ENCODE peak calls at places on chromosomes 12 and 14, in ten cellular contexts. B is IMR-90; D is hepatocyte; T is H9; Y is brain microvascular endothelial cell; C is CD4-positive, alpha-beta T cell; E is heart right ventricle; P is lung; N is A549; X is Peyer's patch. A is an unnamed sample.
A peak's percentile ranks its signal among the peaks of the same experiment; 100 is the strongest.

GRCh38 chr12:132118876-132119275 is 25.2 kb downstream of the DDX51 start:
- DNase-seq in C (no peak), D (no peak), N (no peak), T (peak; percentile 68), Y (no peak), E (no peak), X (no peak), P (no peak), B (no peak), A (no peak)

GRCh38 chr12:52371716-52372115 is 4.4 kb upstream of the KRT85 start:
- DNase-seq in P (no peak), N (no peak), B (no peak), T (no peak), C (no peak), E (no peak), Y (no peak), X (no peak), D (no peak), A (no peak)

GRCh38 chr12:95611676-95612309 is 60.5 kb upstream of the USP44 start:
- DNase-seq in X (no peak), N (no peak), T (no peak), D (peak; percentile 59), Y (no peak), P (no peak), E (no peak), B (peak; percentile 74), C (no peak), A (no peak)

GRCh38 chr12:79006306-79006705 is 141.7 kb downstream of the SYT1 start:
- DNase-seq in X (no peak), D (no peak), B (peak; percentile 21), Y (peak; percentile 2), T (no peak), N (no peak), P (no peak), C (no peak), E (no peak), A (no peak)

GRCh38 chr12:80472912-80473500 is 29.0 kb downstream of the PTPRQ start:
- DNase-seq in Y (peak; percentile 76), T (no peak), E (no peak), P (no peak), N (peak; percentile 7), C (no peak), X (no peak), B (peak; percentile 81), D (peak; percentile 63), A (peak; percentile 16)

GRCh38 chr12:24044973-24045703 is 95.7 kb upstream of the SOX5 start:
- DNase-seq in T (no peak), C (no peak), N (no peak), E (no peak), P (no peak), B (no peak), Y (no peak), D (peak; percentile 57), X (no peak), A (no peak)

GRCh38 chr12:7935464-7935772 is 569 bp downstream of the SLC2A3 start:
- DNase-seq in E (no peak), X (no peak), B (no peak), C (no peak), N (no peak), D (no peak), T (no peak), Y (no peak), P (no peak), A (no peak)

GRCh38 chr14:88323086-88323519 is at the start of gene KCNK10:
- DNase-seq in E (no peak), B (no peak), Y (no peak), C (no peak), T (peak; percentile 36), N (no peak), P (no peak), X (no peak), D (no peak), A (no peak)

GRCh38 chr14:76351941-76352340 is 24.0 kb upstream of the ESRRB start:
- DNase-seq in T (no peak), D (no peak), P (no peak), B (no peak), N (no peak), Y (no peak), X (no peak), E (no peak), C (no peak), A (no peak)

GRCh38 chr12:2897418-2897817 is 6.7 kb downstream of the TULP3 start:
- DNase-seq in B (no peak), D (no peak), X (no peak), T (no peak), Y (no peak), P (no peak), N (no peak), E (no peak), C (no peak), A (no peak)

GRCh38 chr12:42705863-42706262 is 116.3 kb upstream of the PRICKLE1 start:
- DNase-seq in Y (peak; percentile 84), N (no peak), P (peak; percentile 45), B (peak; percentile 95), T (no peak), E (peak; percentile 57), C (no peak), D (peak; percentile 48), X (no peak), A (no peak)

DNA sequence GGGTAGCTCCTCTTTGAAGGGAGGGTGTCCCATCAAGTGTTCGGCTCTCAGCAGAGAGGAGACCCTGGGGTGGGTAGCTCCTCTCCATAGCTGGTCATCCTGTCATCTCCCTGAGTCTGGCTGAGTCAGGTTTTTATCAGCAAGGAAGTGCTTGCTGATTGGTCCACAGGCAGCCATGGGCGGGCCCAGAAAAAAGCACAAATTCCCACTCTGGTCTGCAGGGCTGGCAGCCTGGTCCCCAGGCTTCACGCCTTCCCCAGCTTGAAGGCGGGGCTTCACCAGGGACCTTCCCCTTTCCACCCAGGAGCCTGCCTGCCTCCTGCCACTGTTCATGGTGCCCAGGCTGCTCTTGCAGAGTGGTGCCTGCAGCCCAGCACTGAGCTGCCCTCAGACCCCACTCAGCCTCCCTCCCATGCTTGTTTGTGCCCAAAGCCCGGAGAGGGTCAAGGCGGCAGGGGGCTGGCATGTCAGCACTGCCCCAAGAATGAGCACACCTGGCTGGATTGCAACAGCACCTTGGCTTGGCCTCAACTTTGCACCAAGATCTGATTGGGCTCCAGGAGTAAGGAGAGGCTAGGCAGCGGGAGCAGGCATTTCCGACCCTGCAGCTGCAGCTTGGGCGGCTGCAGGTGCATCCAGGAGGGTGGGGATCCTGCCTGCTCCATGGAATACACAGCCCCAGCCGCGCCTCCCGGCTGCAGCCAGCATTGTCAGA is 21.9 kb upstream of the WDR89 start:
- DNase-seq in Y (no peak), E (no peak), P (no peak), X (peak; percentile 59), D (no peak), N (no peak), B (no peak), T (no peak), C (no peak), A (no peak)
- H3K27ac ChIP-seq in Y (no peak overlapping the region), E (no peak overlapping the region), P (no peak overlapping the region), X (no peak overlapping the region), D (no peak overlapping the region), N (no peak overlapping the region), B (no peak overlapping the region), T (no peak overlapping the region), C (no peak overlapping the region), A (no peak overlapping the region)

DNA sequence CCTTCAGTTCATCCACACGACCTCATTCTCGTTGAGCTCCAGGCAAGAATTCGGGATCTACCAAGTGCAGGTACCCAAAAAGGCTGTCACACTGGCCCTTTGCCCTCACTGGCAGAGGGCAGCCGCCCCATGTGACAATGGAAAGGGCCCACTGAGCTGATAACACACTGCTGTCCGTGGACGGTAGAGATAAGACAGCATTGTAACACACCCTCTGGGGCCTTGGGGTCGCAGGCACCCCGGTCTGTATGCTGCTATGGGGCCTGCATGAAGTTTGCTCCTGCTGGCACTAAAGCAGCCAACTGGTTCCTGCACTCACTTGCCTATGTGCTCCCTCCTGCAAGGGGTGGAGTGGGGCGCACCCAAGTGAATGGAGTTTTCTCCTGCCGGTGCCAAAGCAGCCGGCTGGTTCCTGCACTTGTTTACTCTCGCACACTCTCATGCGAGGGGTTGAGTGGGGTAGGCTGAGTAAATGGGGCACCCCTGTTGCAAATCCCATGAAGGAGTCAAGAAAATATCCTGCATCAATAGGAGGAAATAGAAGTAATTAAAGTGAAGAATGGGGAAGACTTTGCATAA is 477.9 kb downstream of the ATP23 start:
- DNase-seq in D (no peak), T (no peak), B (no peak), P (no peak), C (no peak), E (no peak), N (no peak), Y (no peak), X (no peak), A (no peak)
- H3K27ac ChIP-seq in D (no peak overlapping the region), T (no peak overlapping the region), B (no peak overlapping the region), P (no peak overlapping the region), C (no peak overlapping the region), E (no peak overlapping the region), N (peak overlapping the region; percentile 44), Y (no peak overlapping the region), X (no peak overlapping the region), A (peak overlapping the region; percentile 47)

DNA sequence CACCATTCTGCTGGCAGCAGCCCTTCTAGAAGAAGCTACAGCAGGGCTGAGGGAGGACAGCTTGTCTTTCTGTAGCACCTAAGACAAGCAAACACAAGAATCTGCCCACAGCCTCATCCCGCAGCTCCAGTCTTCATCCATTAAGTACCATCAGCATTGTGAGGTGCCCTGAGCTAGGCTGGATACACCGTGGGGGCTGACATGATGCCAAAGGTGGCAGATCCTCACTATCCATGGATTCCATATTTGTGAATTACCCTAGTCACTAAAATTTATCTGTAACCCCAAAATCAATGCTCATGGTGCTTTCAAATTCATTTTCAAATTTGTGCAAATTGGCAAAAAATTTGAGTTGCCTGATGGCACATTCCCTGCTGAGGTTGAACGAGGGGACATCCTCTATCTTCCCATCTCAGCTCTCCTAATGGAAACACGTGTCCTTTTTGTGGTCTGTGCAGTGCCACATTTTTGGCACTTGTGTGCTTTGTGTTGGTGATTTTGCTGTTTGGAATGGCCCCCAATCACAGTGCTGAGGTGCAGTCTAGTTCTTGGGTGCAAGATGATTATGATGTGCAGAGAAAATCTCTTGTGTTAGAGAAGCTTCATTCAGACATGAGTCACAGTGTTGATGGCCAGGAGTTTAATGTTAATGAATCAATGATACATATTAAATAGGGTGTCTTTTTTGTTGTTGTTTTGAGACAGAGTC is 7.0 kb downstream of the PITPNM2 start:
- DNase-seq in P (no peak), Y (no peak), C (no peak), D (no peak), E (no peak), T (no peak), N (no peak), X (no peak), B (no peak), A (no peak)
- H3K27ac ChIP-seq in P (peak overlapping the region; percentile 52), Y (no peak overlapping the region), C (no peak overlapping the region), D (peak overlapping the region; percentile 91), E (peak overlapping the region; percentile 84), T (no peak overlapping the region), N (peak overlapping the region; percentile 91), X (peak overlapping the region; percentile 64), B (no peak overlapping the region), A (no peak overlapping the region)

DNA sequence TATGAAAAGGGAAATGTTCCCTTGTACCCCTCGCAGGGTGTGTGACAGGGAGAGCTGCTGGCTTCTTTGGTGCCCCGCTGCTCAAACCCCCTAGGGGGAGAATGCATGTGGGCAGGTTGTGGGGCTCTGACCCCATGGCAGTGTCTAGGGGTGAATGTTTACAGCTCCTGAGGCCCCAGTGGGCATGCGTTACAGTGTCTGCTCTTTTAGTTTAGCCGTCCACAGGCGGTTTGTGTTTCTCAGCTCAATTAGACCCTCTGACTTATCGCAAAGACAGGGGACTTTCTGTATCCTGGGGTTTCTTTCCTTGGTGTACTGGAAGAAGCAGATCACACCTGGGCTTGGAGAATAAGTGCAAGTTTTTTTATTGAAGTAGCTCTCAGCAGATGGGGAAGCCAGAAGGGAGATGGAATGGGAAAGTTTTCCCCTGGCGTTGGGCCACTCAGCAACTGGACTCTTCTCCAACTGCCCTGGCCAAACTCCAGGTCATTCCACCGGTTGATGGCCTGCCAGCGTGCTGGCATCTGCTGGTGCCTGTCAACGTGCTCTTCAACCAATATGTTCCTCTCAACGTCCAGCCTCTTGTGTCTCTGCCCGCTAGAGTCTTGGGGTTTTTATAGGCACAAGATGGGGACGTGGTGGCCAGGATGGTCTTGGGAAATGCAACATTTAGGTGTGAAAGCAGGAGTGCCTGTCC is 720.9 kb downstream of the FSCB start:
- DNase-seq in P (no peak), E (peak; percentile 14), X (no peak), C (no peak), B (no peak), D (no peak), T (no peak), N (no peak), Y (no peak), A (no peak)
- H3K27ac ChIP-seq in P (no peak overlapping the region), E (no peak overlapping the region), X (no peak overlapping the region), C (no peak overlapping the region), B (no peak overlapping the region), D (no peak overlapping the region), T (no peak overlapping the region), N (no peak overlapping the region), Y (no peak overlapping the region), A (no peak overlapping the region)